ENCODE peak calls at places on chromosomes 5 and 9, in seven cellular contexts. N, D, X, Y, G, B and V are unnamed samples.

GRCh38 chr9:33040792-33041458 is 15.9 kb downstream of the DNAJA1 start:
- DNase-seq in Y (no peak), G (no peak), X (no peak), B (no peak), D (no peak), N (no peak), V (no peak)

GRCh38 chr9:98983295-98984268 is 39.9 kb downstream of the COL15A1 start:
- DNase-seq in N (no peak), D (no peak), B (no peak), Y (peak; percentile 68), X (peak; percentile 94), G (no peak), V (peak; percentile 54)

GRCh38 chr5:66960373-66961137 is 236.0 kb downstream of the CD180 start:
- DNase-seq in Y (no peak), B (no peak), D (no peak), N (peak; percentile 32), X (peak; percentile 2), G (no peak), V (no peak)

GRCh38 chr5:101590384-101590783 is 687.3 kb upstream of the ST8SIA4 start:
- DNase-seq in X (no peak), D (no peak), Y (no peak), N (no peak), G (no peak), B (no peak), V (peak; percentile 21)

GRCh38 chr5:52998552-52999313 is 9.6 kb downstream of the ITGA2 start:
- DNase-seq in N (no peak), Y (no peak), G (no peak), B (no peak), X (no peak), D (no peak), V (no peak)

GRCh38 chr5:616342-617039 is 4.4 kb downstream of the CEP72 start:
- DNase-seq in X (no peak), D (no peak), Y (peak; percentile 45), G (no peak), N (peak; percentile 27), B (no peak), V (no peak)

GRCh38 chr5:163531272-163531671 is 25.9 kb downstream of the MAT2B start:
- DNase-seq in Y (no peak), D (no peak), G (no peak), X (no peak), B (no peak), N (no peak), V (no peak)

GRCh38 chr5:179234563-179235135 is 110.6 kb downstream of the ADAMTS2 start:
- DNase-seq in D (no peak), N (no peak), B (no peak), G (no peak), X (no peak), Y (peak; percentile 50), V (no peak)

GRCh38 chr5:124743534-124744169 is 2.8 kb downstream of the ZNF608 start:
- DNase-seq in D (no peak), G (no peak), X (no peak), B (no peak), Y (no peak), N (no peak), V (no peak)

GRCh38 chr5:148290271-148291195 is 21.7 kb upstream of the SPINK7 start:
- DNase-seq in B (peak; percentile 12), X (no peak), D (no peak), G (no peak), N (peak; percentile 11), Y (no peak), V (peak; percentile 51)

GRCh38 chr5:172450861-172451695 is 3.2 kb downstream of the SH3PXD2B start:
- DNase-seq in D (no peak), N (peak; percentile 54), G (peak; percentile 55), X (peak; percentile 30), Y (peak; percentile 70), B (peak; percentile 46), V (peak; percentile 76)

GRCh38 chr9:134525841-134526797 is 115.5 kb upstream of the COL5A1 start:
- DNase-seq in N (no peak), G (no peak), D (no peak), X (peak; percentile 55), B (no peak), Y (peak; percentile 65), V (no peak)

GRCh38 chr5:143594913-143595818 is 191.7 kb upstream of the NR3C1 start:
- DNase-seq in Y (no peak), D (no peak), N (peak; percentile 99), B (no peak), G (no peak), X (peak; percentile 38), V (peak; percentile 74)

GRCh38 chr5:135179308-135179980 is 145.4 kb upstream of the PITX1 start:
- DNase-seq in N (no peak), X (no peak), D (no peak), B (no peak), G (no peak), Y (no peak), V (no peak)

GRCh38 chr9:6873862-6874261 is 116.1 kb downstream of the KDM4C start:
- DNase-seq in X (peak; percentile 9), B (no peak), G (no peak), Y (no peak), N (no peak), D (no peak), V (no peak)

GRCh38 chr5:59799668-59800374 is 93.7 kb downstream of the PDE4D start:
- DNase-seq in B (peak; percentile 21), G (peak; percentile 26), Y (no peak), N (peak; percentile 68), D (no peak), X (peak; percentile 59), V (peak; percentile 77)

GRCh38 chr9:86828631-86829030 is 118.7 kb downstream of the GAS1 start:
- DNase-seq in Y (no peak), G (no peak), B (no peak), D (no peak), X (no peak), N (no peak), V (no peak)

GRCh38 chr5:123681061-123681460 is 169.1 kb downstream of the CSNK1G3 start:
- DNase-seq in B (no peak), D (no peak), X (no peak), G (no peak), N (no peak), Y (no peak), V (no peak)

GRCh38 chr5:137401946-137402345 is 97.2 kb downstream of the SPOCK1 start:
- DNase-seq in N (no peak), G (no peak), Y (no peak), D (no peak), B (no peak), X (no peak), V (no peak)

GRCh38 chr5:134444941-134445471 is 33.3 kb upstream of the CDKN2AIPNL start:
- DNase-seq in D (no peak), X (no peak), Y (no peak), B (no peak), N (no peak), G (no peak), V (no peak)

GRCh38 chr5:67215592-67216471 is 19.2 kb upstream of the CD180 start:
- DNase-seq in B (peak; percentile 78), G (no peak), D (peak; percentile 91), Y (peak; percentile 90), N (no peak), X (peak; percentile 18), V (no peak)

GRCh38 chr5:43192558-43193170 is 639 bp downstream of the NIM1K start:
- DNase-seq in X (peak; percentile 16), Y (no peak), B (peak; percentile 34), D (peak; percentile 55), G (peak; percentile 23), N (no peak), V (no peak)

GRCh38 chr5:142133382-142134206 is 25.0 kb downstream of the NDFIP1 start:
- DNase-seq in X (no peak), B (no peak), D (no peak), Y (no peak), G (no peak), N (no peak), V (no peak)

GRCh38 chr5:15290953-15291352 is 209.0 kb upstream of the FBXL7 start:
- DNase-seq in Y (no peak), N (no peak), B (no peak), G (no peak), D (no peak), X (no peak), V (no peak)

GRCh38 chr5:114857951-114858401 is 311.7 kb downstream of the TRIM36 start:
- DNase-seq in N (no peak), Y (no peak), G (no peak), B (no peak), X (no peak), D (no peak), V (peak; percentile 57)
- TF ChIP-seq CTCF in N (no peak), Y (no peak), G (no peak), B (no peak), X (no peak), D (no peak), V (no peak)

DNA sequence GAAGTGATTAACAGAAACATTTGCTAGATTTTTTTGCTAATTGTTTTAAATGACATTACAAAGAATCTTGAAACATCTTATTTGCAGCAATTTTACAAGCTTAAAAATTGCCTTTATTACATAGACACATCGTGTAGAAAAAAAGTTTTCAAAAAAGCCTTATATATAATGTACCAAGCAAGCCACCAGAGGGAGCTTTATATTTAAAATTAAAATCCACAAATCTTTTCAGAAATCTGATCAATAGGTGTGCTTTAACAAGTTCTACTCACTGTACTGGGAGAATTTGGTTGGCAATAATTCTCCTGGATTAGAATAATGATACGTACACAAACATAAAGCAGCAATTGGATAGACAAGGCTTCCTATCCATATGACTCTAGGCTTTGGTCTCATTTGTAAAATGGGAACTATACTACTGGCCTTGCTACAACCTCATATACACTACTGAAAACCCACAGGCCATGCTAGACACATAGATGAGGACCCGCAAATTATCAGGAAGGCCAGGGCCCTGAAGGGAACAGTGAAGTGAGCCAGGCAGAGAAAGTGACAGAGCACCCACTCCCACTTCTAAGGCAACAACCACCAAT is 4.8 kb downstream of the PSMB7 start:
- DNase-seq in N (no peak), B (no peak), G (no peak), D (no peak), X (no peak), Y (no peak), V (no peak)
- TF ChIP-seq CTCF in N (peak; percentile 41), B (no peak), G (peak; percentile 39), D (peak; percentile 57), X (peak; percentile 80), Y (peak; percentile 4), V (peak; percentile 25)

GRCh38 chr5:38396766-38397165 is 138.4 kb downstream of the EGFLAM start:
- DNase-seq in B (no peak), Y (no peak), G (no peak), N (no peak), X (no peak), D (no peak), V (no peak)
- TF ChIP-seq CTCF in B (no peak), Y (no peak), G (no peak), N (no peak), X (no peak), D (no peak), V (no peak)

DNA sequence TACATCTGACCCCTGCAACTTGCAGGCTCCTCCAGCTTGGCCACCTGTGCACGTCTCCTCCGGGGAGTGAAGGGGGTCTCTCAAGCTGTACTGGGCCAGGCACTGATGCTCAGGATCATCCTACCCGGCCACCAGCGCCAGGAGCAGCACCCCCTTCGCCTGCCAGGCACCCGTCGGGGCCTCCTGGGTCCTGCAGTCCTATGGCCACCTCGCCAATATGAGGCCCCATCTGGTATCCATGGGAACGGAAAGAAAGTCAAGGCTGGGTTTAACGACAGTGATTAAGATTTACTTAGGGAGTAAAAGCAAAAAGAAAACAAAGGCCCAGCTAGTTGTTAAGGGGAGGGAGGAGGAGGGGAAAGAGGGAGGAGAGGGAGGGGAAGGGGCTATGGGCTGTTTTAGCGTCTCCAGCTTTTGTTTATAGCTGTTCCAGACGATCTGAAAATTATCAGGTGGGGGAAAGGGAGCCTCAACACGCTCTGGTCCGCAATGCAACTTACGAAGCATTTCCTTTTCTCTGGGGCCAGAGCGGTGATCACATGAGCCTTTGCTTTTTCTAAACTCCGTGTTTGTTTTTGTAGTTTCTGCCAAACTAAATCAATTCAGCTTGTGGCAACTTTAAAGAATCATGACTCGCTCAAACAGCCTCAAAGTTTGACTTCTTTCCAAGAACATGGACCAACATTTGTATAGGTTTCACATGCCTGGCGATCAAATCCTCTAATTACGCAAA is 132.4 kb downstream of the ROR2 start:
- DNase-seq in G (peak; percentile 43), N (no peak), B (no peak), X (peak; percentile 54), D (no peak), Y (peak; percentile 61), V (peak; percentile 92)
- TF ChIP-seq CTCF in G (no peak), N (no peak), B (no peak), X (no peak), D (no peak), Y (no peak), V (no peak)